ENCODE peak calls at places on chromosomes 11 and 22, in six cellular contexts. E is K562, B is HepG2, Z is SK-N-SH, Q is H1, P is GM12878. D is an unnamed sample.

GRCh38 chr11:125110506-125110905 is 920 bp downstream of the TMEM218 start:
- DNase-seq in E (no peak), B (no peak), Z (no peak), Q (no peak), P (no peak), D (no peak)

GRCh38 chr11:22703561-22703960 is 37.1 kb downstream of the GAS2 start:
- DNase-seq in E (no peak), B (peak; percentile 83), Z (no peak), Q (no peak), P (no peak), D (no peak)

GRCh38 chr22:37080438-37080837 is 28.9 kb downstream of the KCTD17 start:
- DNase-seq in E (no peak), B (no peak), Z (no peak), Q (no peak), P (no peak), D (no peak)

GRCh38 chr22:45242778-45243191 is 2.1 kb upstream of the KIAA0930 start:
- DNase-seq in E (no peak), B (peak; percentile 57), Z (no peak), Q (no peak), P (no peak), D (no peak)

GRCh38 chr11:22884268-22884667 is 24.0 kb upstream of the CCDC179 start:
- DNase-seq in E (no peak), B (no peak), Z (no peak), Q (no peak), P (no peak), D (no peak)

GRCh38 chr11:838441-839279 is 3.7 kb downstream of the POLR2L start:
- DNase-seq in E (peak; percentile 68), B (peak; percentile 82), Z (no peak), Q (no peak), P (no peak), D (no peak)

GRCh38 chr11:115334932-115335788 is 169.1 kb downstream of the CADM1 start:
- DNase-seq in E (peak; percentile 20), B (peak; percentile 19), Z (peak; percentile 21), Q (no peak), P (no peak), D (no peak)

GRCh38 chr22:48797731-48798130 is 1029.9 kb downstream of the BRD1 start:
- DNase-seq in E (no peak), B (no peak), Z (no peak), Q (no peak), P (no peak), D (no peak)

GRCh38 chr11:15158351-15159015 is 43.8 kb downstream of the INSC start:
- DNase-seq in E (no peak), B (no peak), Z (no peak), Q (no peak), P (no peak), D (no peak)

GRCh38 chr22:19289475-19290161 is 1.9 kb downstream of the CLTCL1 start:
- DNase-seq in E (no peak), B (no peak), Z (no peak), Q (no peak), P (no peak), D (no peak)

GRCh38 chr22:22060200-22061084 is 77.9 kb upstream of the TOP3B start:
- DNase-seq in E (peak; percentile 98), B (peak; percentile 40), Z (peak; percentile 71), Q (peak; percentile 23), P (no peak), D (peak; percentile 64)

GRCh38 chr11:9982796-9983579 is 311.0 kb downstream of the SBF2 start:
- DNase-seq in E (peak; percentile 25), B (peak; percentile 71), Z (no peak), Q (peak; percentile 75), P (no peak), D (no peak)

GRCh38 chr22:49203091-49203862 is 624.4 kb downstream of the BRD1 start:
- DNase-seq in E (no peak), B (no peak), Z (peak; percentile 19), Q (no peak), P (no peak), D (no peak)

GRCh38 chr11:86695391-86695790 is 23.0 kb upstream of the ME3 start:
- DNase-seq in E (no peak), B (no peak), Z (no peak), Q (no peak), P (no peak), D (no peak)

GRCh38 chr22:39245130-39246039 is 603 bp upstream of the PDGFB start:
- DNase-seq in E (no peak), B (no peak), Z (no peak), Q (no peak), P (no peak), D (no peak)

GRCh38 chr11:125929445-125930075 is 16.3 kb upstream of the VSIG10L2 start:
- DNase-seq in E (no peak), B (no peak), Z (no peak), Q (no peak), P (no peak), D (peak; percentile 22)

GRCh38 chr22:36536717-36537116 is 7.8 kb upstream of the EIF3D start:
- DNase-seq in E (no peak), B (no peak), Z (no peak), Q (no peak), P (no peak), D (no peak)

GRCh38 chr11:38577769-38578168 is 1979.7 kb upstream of the RAG2 start:
- DNase-seq in E (no peak), B (no peak), Z (no peak), Q (no peak), P (no peak), D (no peak)

GRCh38 chr22:46171940-46172339 is 21.6 kb downstream of the PPARA start:
- DNase-seq in E (no peak), B (no peak), Z (no peak), Q (no peak), P (no peak), D (no peak)

GRCh38 chr11:68661014-68661413 is 23.3 kb upstream of the GAL start:
- DNase-seq in E (no peak), B (no peak), Z (no peak), Q (no peak), P (no peak), D (no peak)

GRCh38 chr11:118697346-118697745 is 17.9 kb upstream of the TREH start:
- DNase-seq in E (no peak), B (no peak), Z (no peak), Q (no peak), P (no peak), D (no peak)
- TF ChIP-seq GABPA in E (no peak), B (no peak), Z (no peak), Q (no peak), P (no peak), D (no peak)

GRCh38 chr22:31106001-31106571 is 1.3 kb downstream of the SELENOM start:
- DNase-seq in E (no peak), B (no peak), Z (no peak), Q (no peak), P (no peak), D (no peak)

GRCh38 chr22:31103899-31104694 is 3.3 kb downstream of the SELENOM start:
- DNase-seq in E (no peak), B (no peak), Z (no peak), Q (no peak), P (no peak), D (no peak)

GRCh38 chr22:31103111-31103510 is 4.3 kb downstream of the SELENOM start:
- DNase-seq in E (no peak), B (no peak), Z (no peak), Q (no peak), P (no peak), D (no peak)

GRCh38 chr22:31105282-31105929 is 2.0 kb downstream of the SELENOM start:
- DNase-seq in E (no peak), B (no peak), Z (no peak), Q (no peak), P (no peak), D (no peak)

GRCh38 chr22:31104869-31105268 is 2.5 kb downstream of the SELENOM start:
- DNase-seq in E (no peak), B (no peak), Z (no peak), Q (peak; percentile 68), P (no peak), D (no peak)
- H3K27ac ChIP-seq in E (no peak overlapping the region), B (no peak overlapping the region), Z (no peak overlapping the region), Q (no peak overlapping the region), P (no peak overlapping the region), D (no peak overlapping the region)

DNA sequence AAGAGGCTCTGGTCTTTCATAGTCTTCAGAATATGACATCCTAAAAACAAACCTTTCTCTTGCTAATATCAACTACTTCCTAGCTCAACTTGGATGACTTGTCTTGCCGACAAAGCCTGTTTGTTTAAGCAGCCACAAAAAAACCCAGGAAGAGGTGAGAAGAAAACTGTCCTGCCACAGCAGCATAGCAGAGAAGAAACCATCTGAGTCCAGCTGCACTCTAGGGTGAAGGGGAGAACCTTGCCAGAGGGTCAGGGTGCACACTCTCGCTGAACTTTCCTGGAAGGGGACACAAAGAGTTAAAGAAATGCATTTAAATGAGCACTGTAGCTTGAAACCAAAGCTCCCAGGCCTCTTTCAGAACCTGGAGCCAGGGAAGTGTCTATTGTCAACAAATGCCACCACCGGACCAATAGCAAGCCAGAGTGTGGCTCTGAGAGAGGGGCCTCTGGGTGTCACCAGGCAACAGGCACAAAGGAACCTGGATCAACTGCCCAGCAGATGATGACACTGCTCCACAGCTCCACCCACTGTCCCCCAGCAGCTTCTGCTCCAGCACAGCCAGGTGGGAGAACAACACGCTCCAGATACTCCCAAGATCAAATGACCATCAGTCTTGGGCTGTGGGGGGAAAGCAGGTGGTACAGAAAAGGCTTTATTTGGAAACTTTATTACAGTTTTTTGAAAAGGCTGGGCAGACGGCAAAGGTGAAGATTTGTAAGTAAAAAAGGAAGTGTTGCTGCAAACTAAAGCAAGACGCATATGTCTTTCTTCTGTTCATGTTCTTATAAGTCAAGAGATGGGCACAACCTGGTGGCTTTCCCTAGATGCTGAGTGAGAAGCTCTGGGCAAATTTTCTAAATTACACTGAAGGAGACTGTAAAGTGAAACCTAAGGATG is 105.7 kb downstream of the RASSF10 start:
- DNase-seq in E (peak; percentile 86), B (peak; percentile 94), Z (peak; percentile 31), Q (no peak), P (no peak), D (peak; percentile 14)
- TF ChIP-seq GABPA in E (no peak), B (no peak), Z (no peak), Q (no peak), P (no peak), D (no peak)

GRCh38 chr11:131598305-131598704 is 227.9 kb downstream of the NTM start:
- DNase-seq in E (no peak), B (no peak), Z (no peak), Q (no peak), P (no peak), D (no peak)

GRCh38 chr11:131606936-131607335 is 236.5 kb downstream of the NTM start:
- DNase-seq in E (no peak), B (no peak), Z (no peak), Q (no peak), P (no peak), D (no peak)

GRCh38 chr11:131600591-131600990 is 230.2 kb downstream of the NTM start:
- DNase-seq in E (no peak), B (no peak), Z (no peak), Q (no peak), P (no peak), D (no peak)

GRCh38 chr11:131597875-131598274 is 227.5 kb downstream of the NTM start:
- DNase-seq in E (no peak), B (no peak), Z (no peak), Q (no peak), P (no peak), D (no peak)

DNA sequence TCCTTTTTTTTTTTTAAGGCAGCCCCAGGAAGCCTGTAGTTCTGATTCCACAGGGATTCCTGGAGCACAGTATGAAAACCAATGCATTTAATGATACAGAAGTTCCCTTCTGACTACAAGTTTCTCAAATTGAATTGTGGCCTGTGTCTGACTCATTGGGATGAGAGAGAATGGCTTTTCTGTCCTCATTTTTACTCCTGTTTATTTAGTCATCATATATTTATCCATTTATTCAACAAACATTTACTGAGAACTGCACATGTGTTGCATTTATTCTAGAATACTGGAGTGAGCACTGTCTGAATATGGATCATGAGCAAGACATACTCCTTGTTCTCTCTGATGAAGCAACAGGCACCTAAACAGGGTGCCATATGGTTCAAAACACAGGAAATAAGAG is 231.2 kb downstream of the NTM start:
- DNase-seq in E (no peak), B (no peak), Z (no peak), Q (no peak), P (no peak), D (no peak)
- H3K27ac ChIP-seq in E (no peak overlapping the region), B (no peak overlapping the region), Z (no peak overlapping the region), Q (no peak overlapping the region), P (no peak overlapping the region), D (no peak overlapping the region)